ENCODE peak calls at places on chromosomes 13 and 19, in four cellular contexts. Y is A549, B is IMR-90, W is SK-N-SH. D is an unnamed sample.
A peak's percentile ranks its signal among the peaks of the same experiment; 100 is the strongest.

GRCh38 chr19:3458595-3459284 is 21.6 kb downstream of the SMIM24 start:
- DNase-seq in Y (no peak), B (peak; percentile 25), W (peak; percentile 78), D (no peak)

GRCh38 chr19:41218615-41219507 is at the start of gene AXL:
- DNase-seq in B (peak; percentile 86), W (peak; percentile 43), Y (peak; percentile 97), D (peak; percentile 48)

GRCh38 chr19:7236153-7236552 is 58.1 kb downstream of the INSR start:
- DNase-seq in W (no peak), Y (no peak), B (no peak), D (no peak)

GRCh38 chr19:50496189-50497029 is 14.6 kb downstream of the JOSD2 start:
- DNase-seq in Y (no peak), B (no peak), W (peak; percentile 69), D (no peak)

GRCh38 chr19:40623403-40624239 is 22.5 kb downstream of the LTBP4 start:
- DNase-seq in Y (peak; percentile 90), W (peak; percentile 30), B (peak; percentile 18), D (peak; percentile 98)

GRCh38 chr19:29255912-29256311 is 43.0 kb upstream of the UQCRFS1 start:
- DNase-seq in W (no peak), B (no peak), Y (no peak), D (no peak)

GRCh38 chr19:16587031-16588023 is 15.1 kb upstream of the SLC35E1 start:
- DNase-seq in W (no peak), Y (no peak), B (peak; percentile 67), D (no peak)

GRCh38 chr19:16325161-16325527 is 518 bp downstream of the KLF2 start:
- DNase-seq in Y (no peak), B (no peak), W (peak; percentile 65), D (peak; percentile 58)

GRCh38 chr19:39342647-39343305 is 555 bp downstream of the SAMD4B start:
- DNase-seq in B (no peak), W (peak; percentile 33), Y (no peak), D (no peak)

DNA sequence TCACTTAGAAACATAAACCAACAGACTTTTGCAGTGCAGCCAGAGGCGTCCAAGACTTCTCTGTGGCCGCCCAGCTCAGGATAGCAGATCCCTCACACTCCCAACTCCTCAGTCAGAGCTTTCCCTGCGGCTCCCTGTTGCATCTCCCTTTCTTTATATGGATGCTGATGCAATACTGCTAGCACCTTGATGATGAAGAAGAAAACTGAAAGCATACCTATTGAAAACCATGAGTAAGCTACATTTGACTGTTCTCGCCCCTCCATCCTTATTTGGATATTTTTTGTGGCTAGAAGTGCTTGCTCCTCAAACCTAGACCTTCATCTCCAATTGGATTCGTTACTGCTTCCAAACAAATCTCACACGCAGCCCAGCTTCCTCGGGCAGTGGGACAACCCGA is 57.3 kb upstream of the UBL3 start:
- DNase-seq in W (no peak), Y (no peak), B (no peak), D (no peak)
- TF ChIP-seq RCOR1 in W (no peak), Y (no peak), B (no peak), D (no peak)

GRCh38 chr19:30598688-30599087 is 226.5 kb downstream of the ZNF536 start:
- DNase-seq in Y (no peak), B (no peak), W (no peak), D (no peak)

GRCh38 chr19:30593358-30593757 is 221.2 kb downstream of the ZNF536 start:
- DNase-seq in B (no peak), Y (no peak), W (no peak), D (no peak)

GRCh38 chr19:30593975-30594925 is 222.1 kb downstream of the ZNF536 start:
- DNase-seq in B (no peak), W (no peak), Y (no peak), D (no peak)

GRCh38 chr19:30596813-30597399 is 224.7 kb downstream of the ZNF536 start:
- DNase-seq in B (no peak), W (no peak), Y (no peak), D (no peak)

DNA sequence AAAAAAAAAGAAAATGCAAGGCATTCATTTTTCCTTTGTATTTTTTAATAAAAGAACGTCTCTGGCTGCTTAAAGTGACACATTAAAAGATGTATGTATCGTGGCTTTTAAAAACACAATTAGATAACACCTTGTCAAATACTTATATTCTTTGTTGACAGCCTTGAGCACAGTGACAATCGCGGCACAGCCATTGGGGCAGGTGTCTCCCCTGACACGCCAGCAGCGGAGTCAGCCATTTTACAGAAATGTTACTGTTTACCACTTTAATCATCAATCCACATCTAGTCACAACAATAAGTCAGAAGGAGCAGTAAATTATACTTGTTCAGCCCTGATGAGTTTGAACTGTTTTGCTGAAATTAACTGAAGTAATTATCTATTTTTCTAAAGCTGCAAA is 224.1 kb downstream of the ZNF536 start:
- DNase-seq in B (no peak), Y (no peak), W (no peak), D (no peak)
- TF ChIP-seq RCOR1 in B (no peak), Y (no peak), W (no peak), D (no peak)

GRCh38 chr13:110126391-110126961 is 180.5 kb downstream of the COL4A1 start:
- DNase-seq in Y (no peak), B (peak; percentile 98), W (no peak), D (no peak)
- TF ChIP-seq RCOR1 in Y (no peak), B (peak; percentile 15), W (no peak), D (no peak)

DNA sequence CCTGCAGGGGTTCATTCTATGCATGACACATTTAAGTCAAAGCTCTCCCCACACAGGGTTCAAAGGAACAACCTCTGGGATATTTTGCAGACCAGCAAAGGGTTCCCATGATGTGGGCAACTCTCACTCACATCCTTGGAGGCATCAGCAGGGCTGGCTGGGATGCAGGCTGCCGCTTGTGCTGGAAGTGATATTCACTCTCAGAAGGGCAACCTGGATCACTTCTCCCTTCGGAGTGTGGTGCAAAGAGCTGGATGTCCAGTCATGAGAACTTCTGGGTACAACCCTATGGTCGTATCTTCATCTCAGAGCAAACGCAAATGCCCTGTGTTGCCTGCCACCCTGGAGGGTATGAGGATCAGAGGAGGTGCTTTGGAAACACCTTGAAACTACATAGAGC is 98.6 kb downstream of the ZDHHC20 start:
- DNase-seq in Y (no peak), W (no peak), B (no peak), D (no peak)
- TF ChIP-seq RCOR1 in Y (no peak), W (no peak), B (no peak), D (no peak)

GRCh38 chr13:75843033-75843432 is 206.9 kb downstream of the LMO7 start:
- DNase-seq in Y (no peak), B (no peak), W (no peak), D (no peak)
- TF ChIP-seq RCOR1 in Y (no peak), B (no peak), W (no peak), D (no peak)

GRCh38 chr13:93270769-93271753 is 44.5 kb downstream of the GPC6 start:
- DNase-seq in W (peak; percentile 74), Y (no peak), B (peak; percentile 44), D (no peak)
- TF ChIP-seq RCOR1 in W (peak; percentile 92), Y (no peak), B (no peak), D (no peak)

GRCh38 chr13:30882996-30883766 is 22.9 kb upstream of the MEDAG start:
- DNase-seq in Y (no peak), W (no peak), B (no peak), D (no peak)

GRCh38 chr13:30881931-30882899 is 23.9 kb upstream of the MEDAG start:
- DNase-seq in W (peak; percentile 58), B (no peak), Y (no peak), D (no peak)

GRCh38 chr13:30880151-30880551 is 25.9 kb upstream of the MEDAG start:
- DNase-seq in Y (no peak), W (no peak), B (peak; percentile 66), D (no peak)

GRCh38 chr13:30880756-30881155 is 25.3 kb upstream of the MEDAG start:
- DNase-seq in Y (peak; percentile 12), W (no peak), B (peak; percentile 97), D (no peak)

GRCh38 chr13:30881191-30881651 is 24.9 kb upstream of the MEDAG start:
- DNase-seq in B (no peak), W (no peak), Y (no peak), D (no peak)
- TF ChIP-seq RCOR1 in B (no peak), W (no peak), Y (no peak), D (no peak)

DNA sequence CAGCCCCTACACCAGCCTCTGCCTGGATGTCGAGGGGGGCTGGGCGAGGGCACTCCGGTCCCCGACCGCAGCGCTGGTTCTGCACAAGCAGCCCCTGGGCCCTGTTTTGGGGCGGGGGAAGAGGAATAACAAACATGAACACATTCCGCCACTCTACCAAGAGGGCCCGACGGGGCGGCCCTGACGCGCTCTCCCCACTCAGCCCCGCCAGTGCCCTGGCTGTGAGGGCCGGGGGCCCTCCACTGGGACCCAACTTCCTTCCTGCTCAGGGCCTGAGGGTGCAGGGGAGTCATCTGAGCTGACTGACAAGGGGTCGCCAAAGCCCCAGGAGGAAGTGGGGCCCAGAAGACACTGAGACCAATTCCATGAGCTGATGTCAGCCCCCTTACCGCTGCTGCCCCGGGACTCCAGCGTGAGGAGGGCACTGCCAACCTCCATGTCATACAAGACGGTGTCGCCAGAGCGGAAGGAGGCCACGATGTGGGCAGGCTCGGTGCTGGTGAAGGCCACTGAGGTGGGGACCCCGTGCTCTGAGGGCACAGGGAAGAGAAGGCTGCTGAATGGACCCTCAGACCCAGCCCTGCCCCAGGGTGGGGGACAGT is 5.6 kb upstream of the PRKD2 start:
- DNase-seq in W (no peak), B (no peak), Y (no peak), D (no peak)
- TF ChIP-seq RCOR1 in W (no peak), B (no peak), Y (no peak), D (no peak)

GRCh38 chr19:6196361-6196760 is 60.9 kb downstream of the ACSBG2 start:
- DNase-seq in B (no peak), Y (no peak), W (no peak), D (no peak)

GRCh38 chr19:6199240-6199983 is 63.9 kb downstream of the ACSBG2 start:
- DNase-seq in W (peak; percentile 100), B (peak; percentile 98), Y (peak; percentile 98), D (peak; percentile 100)

GRCh38 chr19:6204212-6204611 is 68.7 kb downstream of the ACSBG2 start:
- DNase-seq in W (no peak), Y (no peak), B (no peak), D (no peak)

DNA sequence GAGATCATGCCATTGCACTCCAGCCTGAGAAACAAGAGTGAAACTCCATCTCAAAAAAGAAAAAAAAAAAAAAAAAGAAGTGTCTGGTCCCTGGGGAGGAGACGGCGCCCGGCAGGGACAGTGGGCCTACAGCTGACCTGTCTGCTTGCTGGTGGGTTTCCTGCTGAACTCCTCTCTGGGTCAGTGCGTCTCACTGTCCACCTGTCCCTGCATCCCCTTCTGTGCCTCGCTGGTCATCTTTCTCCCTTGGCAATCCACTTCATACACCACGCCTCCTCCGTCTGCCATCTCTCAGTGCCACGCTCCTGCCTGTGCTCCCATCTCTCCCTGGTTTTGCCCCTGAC is 63.4 kb downstream of the ACSBG2 start:
- DNase-seq in B (no peak), Y (no peak), W (no peak), D (no peak)
- TF ChIP-seq RCOR1 in B (no peak), Y (no peak), W (no peak), D (no peak)

D was measured in K562.